ENCODE peak calls at places on chromosomes 1 and 21, in ten cellular contexts. One of them, this sample, is unnamed.
A peak's percentile ranks its signal among the peaks of the same experiment; 100 is the strongest.

GRCh38 chr21:17949395-17949794 is 130.2 kb upstream of the C21orf91 start:
- DNase-seq in ovary: no peak
- DNase-seq in mesenchymal stem cell: no peak
- DNase-seq in pancreas: no peak
- DNase-seq in heart right ventricle: no peak
- DNase-seq in CD8-positive, alpha-beta memory T cell: no peak
- DNase-seq in OCI-LY7: no peak
- DNase-seq in CD4-positive, alpha-beta memory T cell: no peak
- DNase-seq in IMR-90: no peak
- DNase-seq in SJSA1: no peak
- DNase-seq in this sample: no peak

GRCh38 chr1:201171063-201172036 is 17.1 kb upstream of the TMEM9 start:
- DNase-seq in ovary: peak; percentile 28
- DNase-seq in mesenchymal stem cell: peak; percentile 82
- DNase-seq in pancreas: peak; percentile 71
- DNase-seq in heart right ventricle: peak; percentile 24
- DNase-seq in CD8-positive, alpha-beta memory T cell: peak; percentile 44
- DNase-seq in OCI-LY7: no peak
- DNase-seq in CD4-positive, alpha-beta memory T cell: peak; percentile 25
- DNase-seq in IMR-90: peak; percentile 46
- DNase-seq in SJSA1: no peak
- DNase-seq in this sample: no peak

GRCh38 chr1:32765561-32766327 is 51.4 kb downstream of the YARS1 start:
- DNase-seq in ovary: peak; percentile 25
- DNase-seq in mesenchymal stem cell: no peak
- DNase-seq in pancreas: no peak
- DNase-seq in heart right ventricle: no peak
- DNase-seq in CD8-positive, alpha-beta memory T cell: no peak
- DNase-seq in OCI-LY7: no peak
- DNase-seq in CD4-positive, alpha-beta memory T cell: no peak
- DNase-seq in IMR-90: no peak
- DNase-seq in SJSA1: no peak
- DNase-seq in this sample: no peak

GRCh38 chr1:54378157-54378883 is 27.9 kb downstream of the SSBP3 start:
- DNase-seq in ovary: no peak
- DNase-seq in mesenchymal stem cell: no peak
- DNase-seq in pancreas: no peak
- DNase-seq in heart right ventricle: no peak
- DNase-seq in CD8-positive, alpha-beta memory T cell: no peak
- DNase-seq in OCI-LY7: peak; percentile 38
- DNase-seq in CD4-positive, alpha-beta memory T cell: no peak
- DNase-seq in IMR-90: no peak
- DNase-seq in SJSA1: no peak
- DNase-seq in this sample: no peak

GRCh38 chr1:86696522-86696921 is 7.9 kb upstream of the SH3GLB1 start:
- DNase-seq in ovary: no peak
- DNase-seq in mesenchymal stem cell: no peak
- DNase-seq in pancreas: no peak
- DNase-seq in heart right ventricle: no peak
- DNase-seq in CD8-positive, alpha-beta memory T cell: no peak
- DNase-seq in OCI-LY7: no peak
- DNase-seq in CD4-positive, alpha-beta memory T cell: no peak
- DNase-seq in IMR-90: peak; percentile 28
- DNase-seq in SJSA1: no peak
- DNase-seq in this sample: no peak

GRCh38 chr1:169105087-169105433 is 1.4 kb upstream of the ATP1B1 start:
- DNase-seq in ovary: no peak
- DNase-seq in mesenchymal stem cell: no peak
- DNase-seq in pancreas: no peak
- DNase-seq in heart right ventricle: no peak
- DNase-seq in CD8-positive, alpha-beta memory T cell: no peak
- DNase-seq in OCI-LY7: no peak
- DNase-seq in CD4-positive, alpha-beta memory T cell: no peak
- DNase-seq in IMR-90: no peak
- DNase-seq in SJSA1: no peak
- DNase-seq in this sample: no peak

GRCh38 chr21:23281917-23282316 is 2283.7 kb downstream of the NCAM2 start:
- DNase-seq in ovary: no peak
- DNase-seq in mesenchymal stem cell: no peak
- DNase-seq in pancreas: no peak
- DNase-seq in heart right ventricle: no peak
- DNase-seq in CD8-positive, alpha-beta memory T cell: no peak
- DNase-seq in OCI-LY7: no peak
- DNase-seq in CD4-positive, alpha-beta memory T cell: no peak
- DNase-seq in IMR-90: no peak
- DNase-seq in SJSA1: no peak
- DNase-seq in this sample: no peak

GRCh38 chr1:147585640-147586383 is 44.5 kb downstream of the BCL9 start:
- DNase-seq in ovary: no peak
- DNase-seq in mesenchymal stem cell: peak; percentile 43
- DNase-seq in pancreas: no peak
- DNase-seq in heart right ventricle: no peak
- DNase-seq in CD8-positive, alpha-beta memory T cell: no peak
- DNase-seq in OCI-LY7: no peak
- DNase-seq in CD4-positive, alpha-beta memory T cell: no peak
- DNase-seq in IMR-90: no peak
- DNase-seq in SJSA1: no peak
- DNase-seq in this sample: no peak

GRCh38 chr1:66576645-66577044 is 42.7 kb downstream of the SGIP1 start:
- DNase-seq in ovary: no peak
- DNase-seq in mesenchymal stem cell: peak; percentile 74
- DNase-seq in pancreas: no peak
- DNase-seq in heart right ventricle: peak; percentile 27
- DNase-seq in CD8-positive, alpha-beta memory T cell: no peak
- DNase-seq in OCI-LY7: no peak
- DNase-seq in CD4-positive, alpha-beta memory T cell: no peak
- DNase-seq in IMR-90: peak; percentile 71
- DNase-seq in SJSA1: peak; percentile 20
- DNase-seq in this sample: no peak

GRCh38 chr21:25420831-25421230 is 186.4 kb downstream of the MRPL39 start:
- DNase-seq in ovary: no peak
- DNase-seq in mesenchymal stem cell: no peak
- DNase-seq in pancreas: no peak
- DNase-seq in heart right ventricle: no peak
- DNase-seq in CD8-positive, alpha-beta memory T cell: no peak
- DNase-seq in OCI-LY7: no peak
- DNase-seq in CD4-positive, alpha-beta memory T cell: no peak
- DNase-seq in IMR-90: no peak
- DNase-seq in SJSA1: no peak
- DNase-seq in this sample: no peak

GRCh38 chr1:100366209-100366525 is 13.9 kb downstream of the CDC14A start:
- DNase-seq in ovary: no peak
- DNase-seq in mesenchymal stem cell: no peak
- DNase-seq in pancreas: no peak
- DNase-seq in heart right ventricle: no peak
- DNase-seq in CD8-positive, alpha-beta memory T cell: no peak
- DNase-seq in OCI-LY7: no peak
- DNase-seq in CD4-positive, alpha-beta memory T cell: no peak
- DNase-seq in IMR-90: no peak
- DNase-seq in SJSA1: no peak
- DNase-seq in this sample: no peak

GRCh38 chr1:28449904-28450303 is 55.9 kb upstream of the RCC1 start:
- DNase-seq in ovary: no peak
- DNase-seq in mesenchymal stem cell: no peak
- DNase-seq in pancreas: no peak
- DNase-seq in heart right ventricle: peak; percentile 36
- DNase-seq in CD8-positive, alpha-beta memory T cell: no peak
- DNase-seq in OCI-LY7: peak; percentile 10
- DNase-seq in CD4-positive, alpha-beta memory T cell: peak; percentile 14
- DNase-seq in IMR-90: no peak
- DNase-seq in SJSA1: no peak
- DNase-seq in this sample: no peak

GRCh38 chr21:15443740-15444117 is 286.1 kb upstream of the USP25 start:
- DNase-seq in ovary: no peak
- DNase-seq in mesenchymal stem cell: peak; percentile 8
- DNase-seq in pancreas: no peak
- DNase-seq in heart right ventricle: no peak
- DNase-seq in CD8-positive, alpha-beta memory T cell: no peak
- DNase-seq in OCI-LY7: no peak
- DNase-seq in CD4-positive, alpha-beta memory T cell: no peak
- DNase-seq in IMR-90: no peak
- DNase-seq in SJSA1: no peak
- DNase-seq in this sample: no peak

GRCh38 chr1:23989249-23989648 is 9.1 kb upstream of the SRSF10 start:
- DNase-seq in ovary: no peak
- DNase-seq in mesenchymal stem cell: no peak
- DNase-seq in pancreas: no peak
- DNase-seq in heart right ventricle: no peak
- DNase-seq in CD8-positive, alpha-beta memory T cell: no peak
- DNase-seq in OCI-LY7: no peak
- DNase-seq in CD4-positive, alpha-beta memory T cell: no peak
- DNase-seq in IMR-90: no peak
- DNase-seq in SJSA1: no peak
- DNase-seq in this sample: no peak

GRCh38 chr1:167775178-167775577 is 53.4 kb downstream of the MPZL1 start:
- DNase-seq in ovary: no peak
- DNase-seq in mesenchymal stem cell: peak; percentile 77
- DNase-seq in pancreas: no peak
- DNase-seq in heart right ventricle: no peak
- DNase-seq in CD8-positive, alpha-beta memory T cell: no peak
- DNase-seq in OCI-LY7: no peak
- DNase-seq in CD4-positive, alpha-beta memory T cell: no peak
- DNase-seq in IMR-90: peak; percentile 77
- DNase-seq in SJSA1: no peak
- DNase-seq in this sample: no peak

DNA sequence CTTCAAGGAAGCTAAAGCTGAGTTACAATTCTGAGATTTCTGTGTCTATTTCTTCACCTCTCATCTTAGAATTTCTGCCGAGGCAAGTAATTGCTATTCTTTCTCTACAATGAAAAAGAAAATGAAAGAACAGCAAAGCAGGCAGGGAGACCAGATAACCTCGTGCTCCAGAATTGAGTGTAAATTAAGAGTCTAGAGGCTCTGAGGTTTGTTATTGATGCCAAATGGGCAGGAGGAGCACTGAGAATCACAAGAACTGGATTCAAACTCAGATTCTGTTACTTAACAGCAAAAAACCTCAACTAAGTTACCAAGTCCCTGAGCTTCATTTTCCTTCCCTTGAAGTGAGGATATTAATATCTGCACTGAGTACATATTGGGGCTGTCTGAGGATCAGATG is 5.5 kb upstream of the DDR2 start:
- DNase-seq in ovary: no peak
- DNase-seq in mesenchymal stem cell: no peak
- DNase-seq in pancreas: no peak
- DNase-seq in heart right ventricle: no peak
- DNase-seq in CD8-positive, alpha-beta memory T cell: no peak
- DNase-seq in OCI-LY7: no peak
- DNase-seq in CD4-positive, alpha-beta memory T cell: no peak
- DNase-seq in IMR-90: no peak
- DNase-seq in SJSA1: no peak
- DNase-seq in this sample: no peak
- H3K27ac ChIP-seq in ovary: peak overlapping the region; percentile 67
- H3K27ac ChIP-seq in mesenchymal stem cell: no peak overlapping the region
- H3K27ac ChIP-seq in pancreas: no peak overlapping the region
- H3K27ac ChIP-seq in heart right ventricle: no peak overlapping the region
- H3K27ac ChIP-seq in CD8-positive, alpha-beta memory T cell: no peak overlapping the region
- H3K27ac ChIP-seq in OCI-LY7: no peak overlapping the region
- H3K27ac ChIP-seq in CD4-positive, alpha-beta memory T cell: no peak overlapping the region
- H3K27ac ChIP-seq in IMR-90: peak overlapping the region; percentile 39
- H3K27ac ChIP-seq in SJSA1: peak overlapping the region; percentile 7
- H3K27ac ChIP-seq in this sample: peak overlapping the region; percentile 47

DNA sequence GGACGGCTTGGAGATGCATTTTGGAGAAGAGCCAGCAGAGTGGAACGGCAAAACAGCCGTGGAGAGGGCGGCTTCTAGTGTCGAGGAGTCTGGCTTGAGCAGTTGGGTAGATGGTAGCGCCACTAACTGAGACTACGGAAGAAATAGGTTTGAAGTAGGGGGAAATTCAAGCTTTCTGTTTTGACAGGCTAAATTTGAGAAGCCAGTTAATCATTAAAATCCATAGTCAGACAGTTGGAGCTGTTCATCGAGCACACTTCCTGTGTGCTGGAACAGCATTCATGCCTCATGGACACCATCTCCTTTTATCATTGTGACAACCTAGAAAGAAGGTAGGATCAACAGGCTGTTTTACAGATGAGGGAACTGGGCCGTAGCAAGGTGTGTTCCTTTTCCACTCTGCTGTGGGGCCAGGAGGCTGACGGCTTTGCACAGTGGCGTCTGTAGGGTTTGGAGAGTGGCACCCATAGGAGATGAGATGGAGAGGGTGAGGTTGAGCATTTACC is 3.4 kb upstream of the PKLR start:
- DNase-seq in ovary: no peak
- DNase-seq in mesenchymal stem cell: no peak
- DNase-seq in pancreas: no peak
- DNase-seq in heart right ventricle: no peak
- DNase-seq in CD8-positive, alpha-beta memory T cell: no peak
- DNase-seq in OCI-LY7: no peak
- DNase-seq in CD4-positive, alpha-beta memory T cell: no peak
- DNase-seq in IMR-90: no peak
- DNase-seq in SJSA1: no peak
- DNase-seq in this sample: no peak
- H3K4me3 ChIP-seq in ovary: no peak overlapping the region
- H3K4me3 ChIP-seq in mesenchymal stem cell: no peak overlapping the region
- H3K4me3 ChIP-seq in pancreas: no peak overlapping the region
- H3K4me3 ChIP-seq in heart right ventricle: no peak overlapping the region
- H3K4me3 ChIP-seq in CD8-positive, alpha-beta memory T cell: no peak overlapping the region
- H3K4me3 ChIP-seq in OCI-LY7: no peak overlapping the region
- H3K4me3 ChIP-seq in CD4-positive, alpha-beta memory T cell: no peak overlapping the region
- H3K4me3 ChIP-seq in IMR-90: no peak overlapping the region
- H3K4me3 ChIP-seq in SJSA1: no peak overlapping the region
- H3K4me3 ChIP-seq in this sample: no peak overlapping the region

DNA sequence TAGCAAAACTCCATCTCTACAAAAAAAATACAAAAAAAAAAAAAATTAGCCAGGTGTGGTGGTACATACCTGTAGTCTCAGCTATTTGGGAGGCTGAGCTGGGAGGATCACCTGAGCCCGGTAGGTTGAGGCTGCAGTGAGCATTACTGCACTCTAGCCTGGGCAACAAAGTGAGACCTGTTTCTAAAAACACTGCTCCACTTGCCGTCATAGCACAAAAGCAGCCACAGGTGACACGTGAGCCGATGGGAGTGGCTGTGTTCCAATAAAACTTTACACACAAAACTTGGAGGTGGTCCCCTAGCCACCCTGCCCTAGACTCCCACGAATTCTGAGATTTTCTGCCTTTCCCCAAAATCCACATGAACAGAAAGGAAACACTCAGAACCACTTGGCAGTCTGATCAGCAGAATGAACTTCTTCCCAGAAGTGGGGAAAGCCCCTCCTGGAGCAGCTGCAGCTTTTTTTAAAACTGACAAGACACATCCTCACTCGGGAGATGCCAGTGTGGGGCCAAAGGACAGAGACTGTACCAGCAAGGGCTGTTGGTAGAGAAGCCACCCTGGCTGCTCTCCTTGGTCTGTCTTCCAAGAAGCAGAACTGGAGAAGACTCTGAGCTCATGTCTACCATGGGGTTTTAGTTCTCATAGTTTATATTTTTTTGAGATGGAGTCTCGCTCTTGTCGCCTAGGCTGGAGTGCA is 23.3 kb downstream of the PLEKHM2 start:
- DNase-seq in ovary: no peak
- DNase-seq in mesenchymal stem cell: no peak
- DNase-seq in pancreas: no peak
- DNase-seq in heart right ventricle: no peak
- DNase-seq in CD8-positive, alpha-beta memory T cell: no peak
- DNase-seq in OCI-LY7: no peak
- DNase-seq in CD4-positive, alpha-beta memory T cell: no peak
- DNase-seq in IMR-90: no peak
- DNase-seq in SJSA1: no peak
- DNase-seq in this sample: no peak
- H3K27ac ChIP-seq in ovary: no peak overlapping the region
- H3K27ac ChIP-seq in mesenchymal stem cell: no peak overlapping the region
- H3K27ac ChIP-seq in pancreas: no peak overlapping the region
- H3K27ac ChIP-seq in heart right ventricle: no peak overlapping the region
- H3K27ac ChIP-seq in CD8-positive, alpha-beta memory T cell: no peak overlapping the region
- H3K27ac ChIP-seq in OCI-LY7: no peak overlapping the region
- H3K27ac ChIP-seq in CD4-positive, alpha-beta memory T cell: no peak overlapping the region
- H3K27ac ChIP-seq in IMR-90: no peak overlapping the region
- H3K27ac ChIP-seq in SJSA1: no peak overlapping the region
- H3K27ac ChIP-seq in this sample: peak overlapping the region; percentile 58

GRCh38 chr1:226739696-226740065 is 599 bp upstream of the ITPKB start:
- DNase-seq in ovary: no peak
- DNase-seq in mesenchymal stem cell: no peak
- DNase-seq in pancreas: no peak
- DNase-seq in heart right ventricle: no peak
- DNase-seq in CD8-positive, alpha-beta memory T cell: no peak
- DNase-seq in OCI-LY7: peak; percentile 53
- DNase-seq in CD4-positive, alpha-beta memory T cell: no peak
- DNase-seq in IMR-90: no peak
- DNase-seq in SJSA1: no peak
- DNase-seq in this sample: no peak
- H3K4me3 ChIP-seq in ovary: peak overlapping the region; percentile 74
- H3K4me3 ChIP-seq in mesenchymal stem cell: peak overlapping the region; percentile 94
- H3K4me3 ChIP-seq in pancreas: peak overlapping the region; percentile 77
- H3K4me3 ChIP-seq in heart right ventricle: peak overlapping the region; percentile 97
- H3K4me3 ChIP-seq in CD8-positive, alpha-beta memory T cell: peak overlapping the region; percentile 31
- H3K4me3 ChIP-seq in OCI-LY7: peak overlapping the region; percentile 83
- H3K4me3 ChIP-seq in CD4-positive, alpha-beta memory T cell: peak overlapping the region; percentile 95
- H3K4me3 ChIP-seq in IMR-90: no peak overlapping the region
- H3K4me3 ChIP-seq in SJSA1: peak overlapping the region; percentile 3
- H3K4me3 ChIP-seq in this sample: peak overlapping the region; percentile 80